ENCODE peak calls at places on chromosomes 12 and 14, in six cellular contexts. I is lung; D is fibroblast of the aortic adventitia; U is CD8-positive, alpha-beta T cell; V is A549; A is fibroblast of mammary gland. O is an unnamed sample.

GRCh38 chr12:126347421-126347820 is 1282.2 kb downstream of the AACS start:
- DNase-seq in A (no peak), I (no peak), V (no peak), U (no peak), D (no peak), O (no peak)

GRCh38 chr12:20237091-20237490 is 131.2 kb upstream of the PDE3A start:
- DNase-seq in V (no peak), I (no peak), D (no peak), U (no peak), A (no peak), O (no peak)

GRCh38 chr14:30058401-30058800 is 130.8 kb upstream of the PRKD1 start:
- DNase-seq in I (no peak), A (peak; percentile 54), U (no peak), V (no peak), D (peak; percentile 16), O (no peak)

GRCh38 chr14:73223049-73223448 is 14.3 kb upstream of the PAPLN start:
- DNase-seq in U (no peak), V (no peak), I (no peak), A (peak; percentile 61), D (no peak), O (peak; percentile 76)

GRCh38 chr12:91053951-91054715 is 3.7 kb downstream of the KERA start:
- DNase-seq in I (no peak), U (no peak), A (peak; percentile 88), V (peak; percentile 25), D (peak; percentile 87), O (peak; percentile 94)

GRCh38 chr14:70836946-70837345 is 27.6 kb upstream of the MAP3K9 start:
- DNase-seq in D (no peak), V (no peak), U (no peak), I (no peak), A (no peak), O (no peak)

GRCh38 chr12:79420146-79420618 is 270.6 kb downstream of the PAWR start:
- DNase-seq in D (peak; percentile 97), V (peak; percentile 82), A (peak; percentile 84), U (no peak), I (no peak), O (peak; percentile 98)

GRCh38 chr14:105070760-105071137 is 5.5 kb upstream of the GPR132 start:
- DNase-seq in I (no peak), V (no peak), A (no peak), D (no peak), U (no peak), O (no peak)

GRCh38 chr12:53976172-53976822 is 1.5 kb upstream of the HOTAIR start:
- DNase-seq in V (no peak), I (no peak), A (no peak), D (no peak), U (no peak), O (peak; percentile 96)

GRCh38 chr14:92950193-92950540 is 27.2 kb downstream of the CHGA start:
- DNase-seq in I (no peak), V (no peak), A (no peak), D (no peak), U (no peak), O (no peak)

GRCh38 chr14:70359076-70359424 is 433 bp downstream of the COX16 start:
- DNase-seq in A (peak; percentile 34), V (no peak), U (no peak), I (no peak), D (no peak), O (no peak)

GRCh38 chr12:111756681-111757080 is 10.1 kb upstream of the ALDH2 start:
- DNase-seq in I (no peak), V (no peak), A (no peak), U (no peak), D (no peak), O (no peak)

GRCh38 chr12:132484891-132485441 is 5.0 kb upstream of the FBRSL1 start:
- DNase-seq in V (no peak), I (no peak), U (no peak), A (no peak), D (no peak), O (no peak)

GRCh38 chr14:46053221-46053620 is 598.4 kb downstream of the RPL10L start:
- DNase-seq in I (no peak), D (no peak), V (no peak), U (no peak), A (peak; percentile 15), O (no peak)

GRCh38 chr12:107091989-107092641 is 1.2 kb downstream of the CRY1 start:
- DNase-seq in A (peak; percentile 96), U (no peak), V (peak; percentile 98), I (peak; percentile 32), D (peak; percentile 97), O (peak; percentile 93)

GRCh38 chr14:69673099-69673498 is 61.7 kb downstream of the SUSD6 start:
- DNase-seq in D (no peak), A (no peak), U (no peak), I (no peak), V (no peak), O (no peak)

GRCh38 chr12:89827592-89827991 is 119.0 kb upstream of the ATP2B1 start:
- DNase-seq in A (no peak), D (no peak), V (no peak), U (no peak), I (no peak), O (no peak)

GRCh38 chr12:63325757-63326156 is 174.8 kb upstream of the AVPR1A start:
- DNase-seq in A (no peak), D (no peak), U (no peak), I (no peak), V (no peak), O (no peak)

GRCh38 chr12:4530982-4531586 is 7.6 kb upstream of the RAD51AP1 start:
- DNase-seq in I (no peak), A (no peak), U (no peak), V (no peak), D (no peak), O (no peak)

GRCh38 chr12:113102811-113103210 is 32.8 kb downstream of the RASAL1 start:
- DNase-seq in D (no peak), I (no peak), V (no peak), U (no peak), A (no peak), O (no peak)

GRCh38 chr12:49750027-49750977 is 8.9 kb downstream of the TMBIM6 start:
- DNase-seq in I (no peak), U (peak; percentile 39), V (peak; percentile 49), A (peak; percentile 82), D (peak; percentile 86), O (peak; percentile 86)

GRCh38 chr14:65210118-65210826 is 108.0 kb upstream of the MAX start:
- DNase-seq in U (no peak), D (peak; percentile 52), A (peak; percentile 65), I (no peak), V (no peak), O (peak; percentile 23)

GRCh38 chr14:106044949-106045596 is 518.7 kb downstream of the TMEM121 start:
- DNase-seq in D (no peak), U (peak; percentile 83), V (peak; percentile 83), A (peak; percentile 29), I (no peak), O (peak; percentile 7)

GRCh38 chr12:83432176-83432719 is 745.5 kb downstream of the TMTC2 start:
- DNase-seq in A (no peak), U (no peak), D (no peak), I (no peak), V (no peak), O (no peak)

GRCh38 chr14:74573421-74574091 is 38.5 kb downstream of the LTBP2 start:
- DNase-seq in U (no peak), V (no peak), I (no peak), A (no peak), D (no peak), O (no peak)

GRCh38 chr12:106717671-106718070 is 56.8 kb upstream of the RIC8B start:
- DNase-seq in I (no peak), D (no peak), V (no peak), A (no peak), U (no peak), O (no peak)

GRCh38 chr12:113129664-113130456 is 5.7 kb downstream of the RASAL1 start:
- DNase-seq in U (no peak), D (no peak), V (no peak), I (no peak), A (no peak), O (no peak)

GRCh38 chr12:10069099-10069498 is 29.7 kb downstream of the CLEC1A start:
- DNase-seq in V (no peak), U (no peak), A (peak; percentile 30), I (no peak), D (no peak), O (peak; percentile 64)

GRCh38 chr12:31859232-31859977 is 99.8 kb upstream of the RESF1 start:
- DNase-seq in I (no peak), D (no peak), U (no peak), V (no peak), A (no peak), O (no peak)

GRCh38 chr14:67674480-67675218 is at the start of gene VTI1B:
- DNase-seq in A (peak; percentile 56), U (peak; percentile 89), D (peak; percentile 68), I (peak; percentile 82), V (peak; percentile 81), O (peak; percentile 72)
- TF ChIP-seq CTCF in A (peak; percentile 19), U (no peak), D (peak; percentile 25), I (no peak), V (peak; percentile 24), O (peak; percentile 34)

GRCh38 chr12:40225337-40225983 is 663 bp downstream of the LRRK2 start:
- DNase-seq in D (peak; percentile 38), V (peak; percentile 17), I (no peak), U (no peak), A (peak; percentile 24), O (no peak)
- H3K4me3 ChIP-seq in D (peak overlapping the region; percentile 74), V (peak overlapping the region; percentile 58), I (peak overlapping the region; percentile 77), U (peak overlapping the region; percentile 26), A (peak overlapping the region; percentile 62), O (peak overlapping the region; percentile 72)

DNA sequence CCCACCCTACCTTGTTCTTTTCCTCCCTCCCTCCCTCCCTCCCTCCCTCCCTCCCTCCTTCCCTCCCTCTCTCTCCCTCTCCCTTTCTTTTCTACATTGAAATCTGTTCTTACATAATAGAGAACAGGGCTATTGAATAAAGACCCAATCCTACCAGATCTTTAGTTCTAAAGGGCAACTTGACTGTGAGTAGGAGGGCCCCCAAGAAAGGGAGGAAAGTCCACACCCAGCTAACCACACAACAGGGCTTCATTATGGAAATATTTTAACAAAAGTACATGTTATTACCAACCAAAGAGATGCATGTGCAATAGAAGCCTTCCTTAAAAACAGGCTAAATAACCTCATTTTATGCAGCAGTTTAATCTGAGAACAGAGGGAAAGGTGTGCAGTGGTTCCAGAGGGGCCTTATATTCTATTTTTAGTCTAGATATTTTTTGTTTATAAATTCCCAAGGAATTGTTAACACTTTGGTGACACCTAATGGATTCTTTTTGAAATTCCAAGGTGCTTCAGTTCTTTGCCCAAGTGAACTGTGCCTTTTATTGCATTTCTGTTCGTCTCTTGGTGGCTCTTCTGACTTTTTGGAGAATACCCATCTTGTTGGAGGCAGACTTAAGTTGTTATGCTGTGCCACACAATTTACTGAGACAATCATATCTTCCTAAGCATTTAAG is 63.0 kb downstream of the GNS start:
- DNase-seq in V (peak; percentile 53), U (no peak), A (peak; percentile 45), I (no peak), D (peak; percentile 74), O (peak; percentile 41)
- TF ChIP-seq CTCF in V (peak; percentile 78), U (no peak), A (peak; percentile 30), I (no peak), D (peak; percentile 41), O (peak; percentile 57)

DNA sequence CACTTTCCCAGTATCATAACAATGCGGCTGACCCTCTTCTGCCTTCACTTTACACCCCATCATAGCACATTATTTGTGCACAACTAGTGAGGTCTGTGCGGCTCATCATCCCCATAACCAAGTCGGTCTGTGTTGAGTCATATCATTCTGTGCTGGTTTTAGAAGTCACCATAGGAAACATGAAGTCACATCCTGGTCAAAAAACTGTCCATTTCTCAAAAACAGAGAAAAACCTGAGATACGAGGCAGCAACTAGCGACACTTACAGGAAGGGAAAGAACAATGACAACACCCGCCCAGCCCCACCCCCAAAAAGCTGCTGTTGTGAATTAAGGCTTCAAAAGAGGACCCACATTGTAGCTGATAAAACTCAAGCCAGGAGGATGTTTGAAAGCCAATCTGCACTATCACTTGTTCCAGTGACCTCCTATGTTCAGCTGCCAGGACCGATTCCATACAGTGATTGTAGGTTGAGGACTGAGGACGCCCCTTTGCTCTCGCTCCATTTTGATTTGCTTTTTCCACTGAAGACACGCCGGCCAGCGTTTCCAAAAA is 87.7 kb downstream of the DUSP16 start:
- DNase-seq in D (peak; percentile 4), U (no peak), I (no peak), V (no peak), A (peak; percentile 38), O (no peak)
- H3K4me3 ChIP-seq in D (no peak overlapping the region), U (no peak overlapping the region), I (no peak overlapping the region), V (no peak overlapping the region), A (no peak overlapping the region), O (no peak overlapping the region)